ENCODE peak calls at places on chromosomes 11 and 22, in four cellular contexts. L is pancreas, W is NCI-H1694, G is sigmoid colon. R is an unnamed sample.

GRCh38 chr11:4183410-4184057 is 88.9 kb downstream of the RRM1 start:
- DNase-seq in L (no peak), W (no peak), G (no peak), R (no peak)

GRCh38 chr11:92253945-92254344 is 29.3 kb downstream of the FAT3 start:
- DNase-seq in L (no peak), W (no peak), G (no peak), R (no peak)

GRCh38 chr11:44862546-44863101 is 88.1 kb downstream of the TP53I11 start:
- DNase-seq in L (no peak), W (no peak), G (no peak), R (no peak)

GRCh38 chr11:2831826-2832717 is 53.5 kb downstream of the CDKN1C start:
- DNase-seq in L (no peak), W (no peak), G (no peak), R (peak)

GRCh38 chr22:30940655-30941362 is 27.8 kb downstream of the MORC2 start:
- DNase-seq in L (no peak), W (no peak), G (no peak), R (no peak)

GRCh38 chr22:25437414-25438160 is 126.9 kb upstream of the GRK3 start:
- DNase-seq in L (no peak), W (peak), G (no peak), R (no peak)

GRCh38 chr11:62502030-62502730 is 44.4 kb downstream of the AHNAK start:
- DNase-seq in L (no peak), W (no peak), G (no peak), R (no peak)

GRCh38 chr22:41914611-41915034 is 251 bp downstream of the SHISA8 start:
- DNase-seq in L (no peak), W (no peak), G (no peak), R (no peak)

GRCh38 chr11:66068923-66069714 is 953 bp upstream of the PACS1 start:
- DNase-seq in L (peak), W (peak), G (no peak), R (peak)

GRCh38 chr11:45798793-45799441 is 6.0 kb upstream of the SLC35C1 start:
- DNase-seq in L (no peak), W (no peak), G (peak), R (no peak)

GRCh38 chr11:33620423-33621120 is 80.1 kb downstream of the C11orf91 start:
- DNase-seq in L (no peak), W (no peak), G (no peak), R (no peak)

GRCh38 chr11:87116185-87116584 is 78.5 kb downstream of the TMEM135 start:
- DNase-seq in L (no peak), W (no peak), G (no peak), R (no peak)

GRCh38 chr11:17604201-17604912 is 57.3 kb downstream of the OTOG start:
- DNase-seq in L (no peak), W (no peak), G (no peak), R (no peak)

GRCh38 chr22:19291218-19291579 is 320 bp downstream of the CLTCL1 start:
- DNase-seq in L (peak), W (no peak), G (peak), R (peak)

GRCh38 chr11:134913391-134913790 is 501.3 kb upstream of the B3GAT1 start:
- DNase-seq in L (no peak), W (no peak), G (no peak), R (no peak)

GRCh38 chr11:132042296-132042695 is 671.9 kb downstream of the NTM start:
- DNase-seq in L (no peak), W (no peak), G (no peak), R (no peak)

GRCh38 chr22:46119729-46120419 is 30.5 kb upstream of the PPARA start:
- DNase-seq in L (no peak), W (no peak), G (peak), R (peak)

GRCh38 chr11:91932151-91932821 is 292.3 kb upstream of the FAT3 start:
- DNase-seq in L (no peak), W (no peak), G (no peak), R (no peak)

GRCh38 chr22:29073618-29074275 is 912 bp downstream of the KREMEN1 start:
- DNase-seq in L (peak), W (no peak), G (no peak), R (peak)

GRCh38 chr11:46947399-46948077 is 11.0 kb downstream of the CSTPP1 start:
- DNase-seq in L (peak), W (no peak), G (no peak), R (no peak)

GRCh38 chr11:36684840-36685800 is 87.1 kb upstream of the RAG2 start:
- DNase-seq in L (no peak), W (no peak), G (no peak), R (no peak)

GRCh38 chr11:102730036-102730815 is 5.5 kb upstream of the MMP8 start:
- DNase-seq in L (no peak), W (no peak), G (no peak), R (no peak)

GRCh38 chr11:129728571-129728970 is 87.1 kb upstream of the TMEM45B start:
- DNase-seq in L (peak), W (no peak), G (no peak), R (no peak)

GRCh38 chr11:72483412-72484186 is 49.3 kb upstream of the CLPB start:
- DNase-seq in L (peak), W (no peak), G (no peak), R (no peak)

GRCh38 chr11:112334381-112334780 is 73.7 kb upstream of the PLET1 start:
- DNase-seq in L (no peak), W (no peak), G (no peak), R (no peak)

GRCh38 chr11:134443246-134443645 is 31.2 kb upstream of the B3GAT1 start:
- DNase-seq in L (no peak), W (no peak), G (peak), R (no peak)